ENCODE peak calls at places on chromosomes 3 and 15, in four cellular contexts. P is BJ, I is DND-41, F is GM13976. M is an unnamed sample.
A peak's percentile ranks its signal among the peaks of the same experiment; 100 is the strongest.

GRCh38 chr3:53850895-53851294 is 4.5 kb downstream of the IL17RB start:
- DNase-seq in P (no peak), I (no peak), F (no peak), M (no peak)

GRCh38 chr3:3170998-3171397 is 8.5 kb downstream of the CRBN start:
- DNase-seq in P (no peak), I (no peak), F (no peak), M (no peak)

GRCh38 chr3:87792532-87793321 is 266.1 kb downstream of the CGGBP1 start:
- DNase-seq in P (no peak), I (no peak), F (peak; percentile 21), M (no peak)

GRCh38 chr3:57756528-57757401 is 656 bp downstream of the SLMAP start:
- DNase-seq in P (no peak), I (peak; percentile 49), F (peak; percentile 62), M (peak; percentile 53)

GRCh38 chr3:66609660-66610547 is 109.1 kb upstream of the LRIG1 start:
- DNase-seq in P (no peak), I (no peak), F (no peak), M (no peak)

GRCh38 chr15:43932907-43933306 is 106.1 kb downstream of the WDR76 start:
- DNase-seq in P (no peak), I (no peak), F (no peak), M (no peak)

GRCh38 chr3:77041756-77042155 is 1.9 kb downstream of the ROBO2 start:
- DNase-seq in P (no peak), I (no peak), F (no peak), M (no peak)

GRCh38 chr3:71514621-71515020 is 68.9 kb downstream of the FOXP1 start:
- DNase-seq in P (no peak), I (no peak), F (no peak), M (no peak)

GRCh38 chr15:84752700-84753099 is 4.3 kb downstream of the ZNF592 start:
- DNase-seq in P (no peak), I (no peak), F (no peak), M (no peak)

GRCh38 chr3:31704651-31705179 is 172.0 kb downstream of the STT3B start:
- DNase-seq in P (peak; percentile 75), I (peak; percentile 8), F (no peak), M (no peak)

GRCh38 chr3:108096506-108097325 is 5.9 kb upstream of the CD47 start:
- DNase-seq in P (no peak), I (no peak), F (no peak), M (no peak)

GRCh38 chr3:143182861-143183667 is 63.5 kb downstream of the CHST2 start:
- DNase-seq in P (no peak), I (no peak), F (no peak), M (no peak)

GRCh38 chr3:184811034-184811433 is 932 bp upstream of the VPS8 start:
- DNase-seq in P (no peak), I (no peak), F (no peak), M (no peak)

GRCh38 chr3:130939753-130940152 is 45.9 kb downstream of the ATP2C1 start:
- DNase-seq in P (no peak), I (no peak), F (no peak), M (no peak)

GRCh38 chr15:57665187-57665586 is 41.3 kb upstream of the POLR2M start:
- DNase-seq in P (no peak), I (no peak), F (no peak), M (no peak)

GRCh38 chr3:169298247-169298992 is 365.1 kb downstream of the MECOM start:
- DNase-seq in P (no peak), I (no peak), F (no peak), M (no peak)

GRCh38 chr3:169299129-169299528 is 364.4 kb downstream of the MECOM start:
- DNase-seq in P (no peak), I (no peak), F (no peak), M (no peak)

GRCh38 chr3:169297214-169297613 is 366.3 kb downstream of the MECOM start:
- DNase-seq in P (no peak), I (no peak), F (no peak), M (no peak)

GRCh38 chr3:169295912-169296311 is 367.6 kb downstream of the MECOM start:
- DNase-seq in P (no peak), I (no peak), F (no peak), M (no peak)

GRCh38 chr3:169295126-169295525 is 368.4 kb downstream of the MECOM start:
- DNase-seq in P (no peak), I (no peak), F (no peak), M (no peak)
- TF ChIP-seq CTCF in P (peak; percentile 37), I (peak; percentile 29), F (no peak), M (peak; percentile 17)

GRCh38 chr3:119681279-119681678 is 4.1 kb upstream of the COX17 start:
- DNase-seq in P (no peak), I (no peak), F (peak; percentile 36), M (peak; percentile 45)
- TF ChIP-seq CTCF in P (peak; percentile 55), I (peak; percentile 50), F (peak; percentile 42), M (peak; percentile 54)

GRCh38 chr3:39146083-39146501 is 7.3 kb downstream of the CSRNP1 start:
- DNase-seq in P (no peak), I (no peak), F (peak; percentile 26), M (no peak)
- TF ChIP-seq CTCF in P (no peak), I (no peak), F (no peak), M (no peak)

DNA sequence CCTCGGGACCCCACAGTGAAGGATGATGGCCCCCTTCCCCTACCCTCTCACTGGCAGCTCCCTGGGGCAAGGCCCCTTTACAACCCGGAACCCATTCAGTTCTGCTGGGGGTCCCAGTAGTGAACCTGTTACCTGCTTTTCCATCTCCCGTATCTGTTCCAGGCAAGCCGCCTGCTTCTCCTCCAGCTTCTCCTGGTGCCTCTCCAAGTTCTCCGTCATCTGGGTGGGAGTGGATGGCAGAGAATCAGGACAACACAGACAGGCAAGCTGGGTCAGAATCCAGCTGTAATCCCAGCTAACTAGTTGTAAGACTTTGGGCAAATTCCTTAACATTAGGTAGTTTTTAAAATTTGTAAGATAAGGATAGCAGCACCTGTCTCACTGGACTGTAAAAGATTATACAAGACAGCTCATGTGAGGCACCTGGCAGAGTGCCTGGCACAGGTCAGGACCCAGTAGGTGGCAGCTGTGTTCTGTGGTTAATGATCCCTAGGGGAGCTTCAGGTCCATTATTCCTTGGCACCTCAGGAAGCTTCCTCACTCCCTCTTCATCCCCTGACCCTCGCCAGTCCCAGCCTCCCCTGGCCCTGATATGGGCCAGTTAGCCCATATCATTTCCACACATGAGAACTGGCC is 6.4 kb upstream of the ANKRD63 start:
- DNase-seq in P (no peak), I (no peak), F (no peak), M (no peak)
- TF ChIP-seq CTCF in P (no peak), I (no peak), F (no peak), M (no peak)

GRCh38 chr3:192915306-192915705 is 2.4 kb downstream of the MB21D2 start:
- DNase-seq in P (no peak), I (no peak), F (peak; percentile 46), M (peak; percentile 48)
- TF ChIP-seq CTCF in P (peak; percentile 50), I (no peak), F (peak; percentile 52), M (peak; percentile 59)